ENCODE peak calls at places on chromosomes 4 and X, in seven cellular contexts. R is HCT116, D is GM23248, K is neural progenitor cell, Q is GM23338, M is MM.1S, L is PC-3. Z is an unnamed sample.
A peak's percentile ranks its signal among the peaks of the same experiment; 100 is the strongest.

GRCh38 chrX:150841466-150842197 is 56.8 kb downstream of the CD99L2 start:
- DNase-seq in M (no peak), D (peak; percentile 73), Q (no peak), R (no peak), K (no peak), L (peak; percentile 29), Z (no peak)

GRCh38 chr4:139884438-139884837 is 218.8 kb downstream of the MGST2 start:
- DNase-seq in Q (no peak), R (no peak), L (no peak), D (no peak), K (peak; percentile 36), M (no peak), Z (no peak)

GRCh38 chrX:131621650-131622049 is 77.8 kb downstream of the OR13H1 start:
- DNase-seq in Q (no peak), R (no peak), L (peak; percentile 11), M (no peak), K (no peak), D (no peak), Z (no peak)

GRCh38 chrX:45803383-45803921 is 602.8 kb upstream of the DIPK2B start:
- DNase-seq in D (peak; percentile 90), M (no peak), K (no peak), L (peak; percentile 95), Q (no peak), R (peak; percentile 73), Z (no peak)

GRCh38 chrX:28609917-28610613 is 22.8 kb downstream of the IL1RAPL1 start:
- DNase-seq in Q (no peak), R (no peak), K (no peak), L (peak; percentile 15), D (no peak), M (no peak), Z (no peak)

GRCh38 chr4:152310223-152310622 is 225.7 kb downstream of the FBXW7 start:
- DNase-seq in K (no peak), L (peak; percentile 88), D (peak; percentile 37), Q (peak; percentile 37), R (no peak), M (peak; percentile 16), Z (no peak)

GRCh38 chrX:152640039-152640818 is 2.5 kb downstream of the GABRQ start:
- DNase-seq in K (no peak), Q (peak; percentile 10), L (peak; percentile 40), D (no peak), R (no peak), M (no peak), Z (peak; percentile 31)

GRCh38 chr4:100895572-100896197 is 377.9 kb upstream of the EMCN start:
- DNase-seq in M (peak; percentile 71), R (no peak), K (no peak), D (peak; percentile 39), Q (no peak), L (no peak), Z (no peak)

GRCh38 chr4:98939892-98940298 is 11.0 kb upstream of the EIF4E start:
- DNase-seq in R (peak; percentile 75), L (peak; percentile 83), M (peak; percentile 25), D (peak; percentile 79), Q (peak; percentile 86), K (peak; percentile 64), Z (peak; percentile 75)

GRCh38 chr4:54440394-54441223 is 211.5 kb downstream of the PDGFRA start:
- DNase-seq in D (peak; percentile 68), K (peak; percentile 67), L (peak; percentile 66), M (peak; percentile 31), Q (peak; percentile 66), R (peak; percentile 29), Z (peak; percentile 44)

GRCh38 chrX:99798951-99799350 is 611.1 kb downstream of the PCDH19 start:
- DNase-seq in L (no peak), D (peak; percentile 34), R (no peak), M (peak; percentile 27), K (no peak), Q (no peak), Z (no peak)

GRCh38 chr4:78864405-78865024 is 74.7 kb downstream of the PAQR3 start:
- DNase-seq in K (peak; percentile 70), L (peak; percentile 78), M (peak; percentile 80), Q (peak; percentile 72), D (peak; percentile 81), R (peak; percentile 64), Z (peak; percentile 83)

GRCh38 chr4:77201343-77201742 is 44.3 kb downstream of the CCNG2 start:
- DNase-seq in Q (no peak), K (no peak), L (peak; percentile 78), M (no peak), D (peak; percentile 75), R (no peak), Z (no peak)

DNA sequence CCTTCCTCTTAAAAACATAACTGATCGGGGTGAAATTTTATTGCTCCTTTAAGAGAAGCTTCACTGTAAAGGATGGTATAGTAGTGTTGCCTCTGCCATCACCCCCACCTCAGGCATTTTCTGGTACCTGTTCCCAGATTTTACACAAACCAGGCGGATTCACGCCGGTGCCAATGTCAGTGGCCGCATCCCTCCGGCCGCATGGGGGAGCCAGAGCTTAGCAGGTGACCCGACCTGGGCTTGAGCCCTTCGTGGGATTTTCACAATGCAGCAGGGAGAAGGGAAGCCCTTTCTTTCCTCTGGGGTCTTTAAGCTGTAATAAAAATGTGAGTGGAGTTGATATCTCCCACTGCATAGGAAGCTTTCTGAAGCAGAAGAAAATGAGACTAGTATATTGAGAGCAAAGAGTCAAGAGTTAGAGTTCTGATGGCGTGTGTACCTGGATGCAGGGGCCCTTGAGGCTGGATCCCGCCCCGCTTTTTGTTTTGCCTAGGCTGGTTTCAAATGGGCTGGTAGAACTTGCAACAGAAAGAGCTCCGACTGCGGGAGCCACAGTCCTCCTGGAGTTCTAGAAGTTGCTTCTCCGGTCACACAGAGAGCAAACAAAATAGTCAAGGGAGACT is 59.4 kb downstream of the POLR2B start:
- DNase-seq in K (peak; percentile 82), D (peak; percentile 74), M (peak; percentile 63), L (peak; percentile 80), Q (peak; percentile 89), R (peak; percentile 23), Z (peak; percentile 79)
- TF ChIP-seq EZH2phosphoT487 in K (no peak), D (no peak), M (no peak), L (no peak), Q (no peak), R (no peak), Z (no peak)

DNA sequence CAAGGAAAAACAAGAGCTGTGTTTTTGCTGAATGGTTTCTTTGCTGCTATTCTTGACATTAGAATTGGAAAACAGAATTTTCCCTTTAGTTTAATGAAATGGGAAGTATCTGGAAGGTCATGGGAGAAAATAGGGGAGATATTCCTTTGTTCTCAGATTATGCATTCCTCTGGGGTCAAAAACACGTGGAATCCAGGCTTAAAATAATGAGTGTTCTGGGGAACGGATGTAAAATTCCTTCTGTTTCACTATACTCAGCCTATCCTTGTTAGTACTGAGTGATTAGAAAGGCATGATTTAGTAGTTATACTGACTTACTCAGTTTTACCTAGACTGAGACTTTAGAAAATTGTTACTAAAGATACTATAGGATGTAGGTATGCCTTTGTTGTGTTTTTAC is 107.3 kb downstream of the ARHGAP10 start:
- DNase-seq in Q (no peak), K (no peak), D (no peak), L (no peak), R (no peak), M (no peak), Z (no peak)
- TF ChIP-seq EZH2 in Q (no peak), K (no peak), D (no peak), L (no peak), R (no peak), M (no peak), Z (no peak)

DNA sequence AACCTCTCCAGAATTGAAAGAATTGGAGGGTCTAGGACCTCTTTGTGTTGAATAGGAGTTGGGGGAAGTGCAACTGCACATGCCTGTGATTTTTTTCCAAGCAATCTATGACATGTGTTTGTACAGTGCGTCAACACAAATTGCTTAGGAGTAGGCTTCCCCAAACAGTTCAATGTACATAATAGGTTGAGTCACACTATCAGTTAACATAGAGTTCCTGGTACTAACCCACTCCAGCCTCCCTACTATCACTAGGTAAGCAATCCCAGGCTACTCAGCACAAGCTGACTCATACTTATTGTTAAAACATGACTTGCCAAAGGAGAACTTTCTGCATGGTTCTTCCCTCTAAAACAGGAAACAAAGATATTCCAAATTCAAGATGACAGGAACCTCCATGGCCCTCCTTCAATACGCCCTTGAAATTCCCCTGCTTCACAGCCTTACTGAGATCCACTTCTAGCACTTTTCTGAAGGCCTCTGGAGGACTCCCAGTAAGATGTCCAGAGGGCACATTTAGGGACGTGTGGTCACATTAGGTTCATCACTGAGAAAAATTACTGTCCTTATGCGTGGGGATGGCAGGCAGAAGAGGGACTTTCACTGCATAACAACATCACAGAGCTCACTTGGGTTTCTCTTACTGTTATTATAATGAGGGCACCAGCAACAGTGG is 8.4 kb upstream of the VSIG1 start:
- DNase-seq in K (no peak), R (no peak), D (peak; percentile 43), M (no peak), L (peak; percentile 95), Q (no peak), Z (peak; percentile 64)
- TF ChIP-seq EZH2phosphoT487 in K (no peak), R (no peak), D (no peak), M (no peak), L (no peak), Q (no peak), Z (no peak)

GRCh38 chr4:7285244-7286122 is 93.1 kb downstream of the SORCS2 start:
- DNase-seq in R (no peak), D (no peak), K (no peak), M (no peak), Q (no peak), L (no peak), Z (no peak)

GRCh38 chr4:7286170-7286569 is 93.8 kb downstream of the SORCS2 start:
- DNase-seq in K (no peak), Q (no peak), R (no peak), D (peak; percentile 35), L (no peak), M (no peak), Z (no peak)

GRCh38 chr4:7287274-7287917 is 95.1 kb downstream of the SORCS2 start:
- DNase-seq in Q (no peak), D (no peak), L (no peak), R (no peak), K (no peak), M (no peak), Z (no peak)

GRCh38 chr4:7287918-7288280 is 95.6 kb downstream of the SORCS2 start:
- DNase-seq in L (no peak), D (no peak), R (no peak), M (no peak), K (no peak), Q (no peak), Z (no peak)

DNA sequence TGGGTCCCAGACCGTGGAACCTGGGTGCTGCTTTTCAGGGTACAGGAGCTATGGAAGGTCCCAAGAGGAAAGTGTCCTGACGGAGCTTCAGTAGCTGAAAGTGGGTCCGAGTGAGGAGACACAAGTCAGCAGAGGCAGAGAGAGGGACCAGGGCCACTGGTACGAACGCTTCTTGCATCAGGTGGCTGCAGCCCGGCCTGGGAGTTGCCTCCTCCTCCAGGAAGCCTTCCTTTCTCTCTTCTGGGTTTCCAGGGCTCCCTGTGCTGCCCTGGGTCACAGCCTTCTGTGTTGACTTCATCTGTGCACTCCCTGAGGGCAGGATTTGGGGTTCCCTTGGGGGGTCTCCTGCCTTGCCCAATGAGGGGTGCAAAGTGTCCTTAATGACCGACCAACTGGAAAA is 94.5 kb downstream of the SORCS2 start:
- DNase-seq in K (no peak), Q (no peak), M (no peak), L (no peak), D (no peak), R (no peak), Z (no peak)
- TF ChIP-seq EZH2 in K (no peak), Q (no peak), M (no peak), L (no peak), D (no peak), R (no peak), Z (no peak)